ENCODE peak calls at places on chromosomes 7 and 10, in nine cellular contexts. N, I, J, R, A, M, V, X and U are unnamed samples.

GRCh38 chr7:4189151-4189570 is 492.9 kb upstream of the FOXK1 start:
- DNase-seq in X (peak), I (peak), R (peak), V (peak), N (no peak), M (no peak), J (no peak), A (peak), U (no peak)

GRCh38 chr10:78774999-78775711 is 293.6 kb upstream of the ZMIZ1 start:
- DNase-seq in A (no peak), I (peak), J (no peak), M (peak), V (no peak), N (no peak), X (no peak), R (no peak), U (no peak)

GRCh38 chr10:71613303-71613777 is 106.2 kb downstream of the C10orf105 start:
- DNase-seq in A (peak), R (peak), I (no peak), V (peak), X (no peak), M (no peak), N (no peak), J (no peak), U (no peak)

GRCh38 chr7:43753401-43753800 is 5.1 kb upstream of the BLVRA start:
- DNase-seq in X (no peak), R (no peak), I (no peak), J (no peak), N (no peak), A (no peak), V (no peak), M (no peak), U (no peak)

GRCh38 chr10:65793738-65794425 is 1132.0 kb upstream of the LRRTM3 start:
- DNase-seq in N (no peak), V (peak), I (no peak), J (no peak), X (no peak), R (peak), M (no peak), A (peak), U (no peak)

GRCh38 chr10:50421026-50421719 is 169.9 kb upstream of the ASAH2 start:
- DNase-seq in N (no peak), X (no peak), J (peak), A (peak), V (peak), I (peak), M (peak), R (peak), U (peak)

GRCh38 chr7:137408096-137408495 is 64.6 kb upstream of the PTN start:
- DNase-seq in X (no peak), N (no peak), V (no peak), I (no peak), R (no peak), A (no peak), J (no peak), M (no peak), U (no peak)

GRCh38 chr10:113651898-113652297 is 11.9 kb downstream of the NRAP start:
- DNase-seq in A (no peak), V (no peak), M (no peak), R (no peak), J (no peak), I (no peak), N (no peak), X (no peak), U (no peak)

GRCh38 chr7:2872296-2872874 is 28.3 kb upstream of the GNA12 start:
- DNase-seq in I (no peak), A (no peak), R (no peak), X (no peak), M (no peak), V (no peak), J (no peak), N (no peak), U (no peak)

GRCh38 chr7:36082216-36082615 is 70.8 kb upstream of the EEPD1 start:
- DNase-seq in N (no peak), A (no peak), X (no peak), J (no peak), V (no peak), M (no peak), I (no peak), R (no peak), U (no peak)

GRCh38 chr7:106205621-106206222 is 79.1 kb downstream of the NAMPT start:
- DNase-seq in J (no peak), M (peak), X (no peak), N (no peak), V (no peak), I (no peak), R (peak), A (peak), U (no peak)

GRCh38 chr10:58733436-58733835 is 220.8 kb downstream of the BICC1 start:
- DNase-seq in J (no peak), V (no peak), I (no peak), M (no peak), N (no peak), X (no peak), A (no peak), R (no peak), U (peak)

GRCh38 chr10:52030051-52030867 is 283.8 kb upstream of the DKK1 start:
- DNase-seq in R (no peak), J (no peak), V (no peak), N (no peak), I (no peak), M (peak), A (no peak), X (no peak), U (no peak)

GRCh38 chr10:99372546-99373271 is 43.6 kb downstream of the CNNM1 start:
- DNase-seq in V (no peak), M (peak), N (no peak), A (peak), X (no peak), J (no peak), R (no peak), I (no peak), U (no peak)

GRCh38 chr10:108783897-108784296 is 1139.4 kb downstream of the XPNPEP1 start:
- DNase-seq in N (peak), M (peak), J (peak), V (peak), A (peak), I (peak), R (peak), X (no peak), U (peak)

GRCh38 chr7:140209866-140210609 is 33.3 kb upstream of the KDM7A start:
- DNase-seq in N (peak), M (no peak), X (peak), R (no peak), I (peak), A (no peak), V (no peak), J (no peak), U (no peak)

GRCh38 chr10:101106351-101106750 is 24.7 kb upstream of the TLX1 start:
- DNase-seq in X (no peak), N (no peak), A (no peak), J (no peak), V (no peak), I (no peak), M (no peak), R (no peak), U (no peak)

GRCh38 chr7:151113344-151114150 is 27.3 kb downstream of the AGAP3 start:
- DNase-seq in N (no peak), X (no peak), R (peak), M (peak), V (no peak), I (no peak), J (no peak), A (peak), U (no peak)

GRCh38 chr7:120806669-120807068 is 51.3 kb downstream of the TSPAN12 start:
- DNase-seq in V (no peak), A (peak), R (no peak), M (no peak), N (no peak), X (no peak), I (no peak), J (no peak), U (no peak)

GRCh38 chr10:66283874-66284464 is 641.9 kb upstream of the LRRTM3 start:
- DNase-seq in N (no peak), A (peak), M (no peak), V (no peak), I (no peak), R (no peak), X (no peak), J (no peak), U (no peak)

GRCh38 chr10:54402576-54402975 is 398.5 kb downstream of the PCDH15 start:
- DNase-seq in J (peak), A (peak), X (no peak), V (peak), N (no peak), I (peak), R (peak), M (no peak), U (no peak)
- TF ChIP-seq CTCF in J (peak), A (peak), X (peak), V (peak), N (no peak), I (peak), R (peak), M (peak), U (peak)

GRCh38 chr10:73432646-73433537 is 469 bp downstream of the MSS51 start:
- DNase-seq in A (no peak), R (no peak), X (no peak), V (no peak), M (no peak), N (no peak), I (no peak), J (no peak), U (no peak)
- TF ChIP-seq CTCF in A (no peak), R (no peak), X (no peak), V (no peak), M (no peak), N (no peak), I (no peak), J (no peak), U (no peak)

DNA sequence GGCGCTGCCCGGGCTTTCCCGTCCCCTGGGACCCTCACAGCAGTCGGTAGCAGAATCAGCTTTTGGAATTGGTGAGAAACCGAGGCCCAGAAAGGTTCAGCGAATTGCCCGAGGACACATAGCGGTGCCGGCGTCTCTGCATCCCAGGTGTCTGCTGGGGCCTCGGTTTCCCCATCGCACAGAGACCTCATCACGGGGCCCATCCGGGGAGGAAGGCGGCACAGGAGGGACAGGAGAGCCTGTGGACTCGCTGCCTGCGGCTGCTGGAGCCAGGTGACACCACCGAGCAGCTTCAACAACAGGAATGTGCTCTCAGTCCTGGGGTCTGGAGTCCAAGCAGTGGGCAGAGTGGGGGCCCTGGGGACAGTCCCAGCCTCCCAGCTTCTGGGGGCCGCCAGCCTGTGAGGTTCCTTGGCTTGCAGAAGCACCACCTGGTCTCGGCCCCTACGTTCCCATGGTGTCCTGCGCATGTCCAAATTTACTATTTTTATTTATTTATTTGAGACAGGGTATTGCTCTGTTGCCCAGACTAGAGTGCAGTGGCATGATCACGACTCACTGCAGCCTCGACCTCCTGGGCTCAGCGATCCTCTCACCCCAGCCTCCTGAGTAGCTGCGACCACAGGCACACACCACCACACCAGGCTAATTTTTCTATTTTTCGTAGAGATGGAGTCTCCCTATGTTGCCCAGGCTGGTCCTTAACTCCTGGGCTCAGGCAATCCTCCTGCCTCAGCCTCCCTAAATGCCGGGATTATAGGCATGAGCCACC is 539 bp upstream of the COX19 start:
- DNase-seq in R (no peak), A (no peak), N (no peak), J (no peak), M (no peak), I (no peak), V (no peak), X (no peak), U (no peak)
- TF ChIP-seq CTCF in R (no peak), A (no peak), N (no peak), J (no peak), M (no peak), I (no peak), V (no peak), X (no peak), U (no peak)

DNA sequence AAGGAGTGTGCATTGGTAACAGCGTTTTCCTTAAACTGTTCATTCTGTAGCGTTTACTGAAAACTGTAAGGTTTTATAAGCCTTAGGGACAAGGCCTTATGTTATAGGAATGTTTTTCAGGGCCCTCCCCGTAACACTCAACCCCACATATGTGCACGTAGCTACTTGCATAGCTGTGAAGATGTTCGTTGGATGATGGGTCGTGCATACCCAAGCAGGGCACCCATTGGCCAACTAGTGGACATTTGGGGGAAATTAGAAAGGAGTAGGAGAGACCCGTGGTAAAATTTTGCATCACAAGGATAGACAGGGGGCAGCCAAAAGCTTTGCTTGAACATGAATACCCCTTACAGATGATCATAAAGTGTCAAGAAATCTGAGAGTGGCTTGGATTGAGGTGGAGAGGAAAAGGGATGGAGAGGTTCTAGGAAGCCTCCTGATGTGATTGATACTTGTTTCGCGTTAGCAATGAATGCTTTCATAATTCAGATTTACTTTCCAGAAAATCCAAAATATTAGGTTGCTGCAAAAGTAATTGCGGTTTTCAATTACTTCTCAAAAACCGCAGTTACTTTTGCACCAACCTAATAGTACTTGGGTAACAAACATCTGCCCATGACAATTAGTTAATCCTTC is 878 bp downstream of the SEC61A2 start:
- DNase-seq in R (peak), M (peak), I (peak), V (peak), X (no peak), N (no peak), A (peak), J (peak), U (peak)
- TF ChIP-seq CTCF in R (peak), M (peak), I (peak), V (no peak), X (peak), N (no peak), A (peak), J (peak), U (peak)

GRCh38 chr10:86698207-86698940 is 30.1 kb downstream of the LDB3 start:
- DNase-seq in R (no peak), M (no peak), J (no peak), A (no peak), V (no peak), X (no peak), I (no peak), N (no peak), U (no peak)
- TF ChIP-seq CTCF in R (no peak), M (peak), J (peak), A (no peak), V (no peak), X (no peak), I (no peak), N (no peak), U (no peak)

GRCh38 chr7:16428182-16428581 is 6.8 kb upstream of the CRPPA start:
- DNase-seq in J (no peak), R (no peak), I (no peak), M (no peak), N (no peak), A (no peak), X (no peak), V (no peak), U (no peak)
- TF ChIP-seq CTCF in J (no peak), R (no peak), I (no peak), M (no peak), N (no peak), A (no peak), X (no peak), V (no peak), U (no peak)

DNA sequence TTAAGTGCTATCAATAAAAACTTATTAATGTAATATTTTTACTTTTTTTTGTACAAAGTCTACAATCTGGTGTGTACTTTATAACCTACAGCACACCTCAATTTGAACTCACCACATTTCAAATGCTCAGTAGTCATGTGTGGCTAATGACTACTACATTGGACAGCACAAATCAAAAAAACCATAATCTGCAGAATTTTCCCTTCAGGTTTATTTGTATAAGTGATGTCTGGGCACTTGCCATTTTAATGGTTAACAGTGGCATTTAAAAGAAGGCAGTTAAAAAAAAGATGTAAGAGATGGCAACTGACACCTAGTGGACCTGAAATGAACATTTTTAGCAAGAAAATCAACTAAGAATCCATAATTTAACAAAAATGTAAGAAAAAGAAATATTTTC is 124.6 kb upstream of the NRBF2 start:
- DNase-seq in I (no peak), R (no peak), J (no peak), V (no peak), X (no peak), N (no peak), M (no peak), A (no peak), U (no peak)
- TF ChIP-seq CTCF in I (no peak), R (no peak), J (no peak), V (no peak), X (no peak), N (no peak), M (no peak), A (no peak), U (no peak)

GRCh38 chr7:104415700-104416099 is 87.3 kb downstream of the LHFPL3 start:
- DNase-seq in J (peak), X (no peak), V (no peak), I (no peak), M (no peak), R (no peak), A (no peak), N (no peak), U (no peak)
- TF ChIP-seq CTCF in J (peak), X (no peak), V (no peak), I (no peak), M (no peak), R (no peak), A (no peak), N (no peak), U (no peak)

GRCh38 chr7:127478040-127478386 is 85.5 kb upstream of the ZNF800 start:
- DNase-seq in R (no peak), A (no peak), M (no peak), I (no peak), J (no peak), X (no peak), V (no peak), N (no peak), U (no peak)
- TF ChIP-seq CTCF in R (no peak), A (no peak), M (peak), I (no peak), J (no peak), X (no peak), V (no peak), N (no peak), U (peak)